ENCODE peak calls at places on chromosomes 6 and 20, in eight cellular contexts. A, B, O, J, K, R, W and X are unnamed samples.

GRCh38 chr6:124887872-124888580 is 74.2 kb upstream of the RNF217 start:
- DNase-seq in J (no peak), B (no peak), O (no peak), W (no peak), R (no peak), K (no peak), A (no peak), X (no peak)

GRCh38 chr6:118735320-118735719 is 83.9 kb upstream of the CEP85L start:
- DNase-seq in J (no peak), O (no peak), R (peak; percentile 28), W (peak; percentile 69), A (no peak), B (no peak), K (no peak), X (no peak)

GRCh38 chr20:51511861-51512619 is 30.5 kb downstream of the NFATC2 start:
- DNase-seq in K (no peak), B (no peak), R (no peak), W (no peak), J (no peak), A (no peak), O (no peak), X (no peak)

GRCh38 chr6:167565884-167566491 is 241.1 kb downstream of the TTLL2 start:
- DNase-seq in R (no peak), O (no peak), J (no peak), A (no peak), W (peak; percentile 79), K (no peak), B (no peak), X (no peak)

GRCh38 chr20:37711987-37712961 is 18.4 kb downstream of the CTNNBL1 start:
- DNase-seq in K (no peak), A (no peak), O (no peak), J (peak; percentile 40), W (peak; percentile 21), R (no peak), B (no peak), X (peak; percentile 17)

GRCh38 chr6:159826968-159827647 is 27.0 kb downstream of the PNLDC1 start:
- DNase-seq in B (no peak), J (no peak), W (no peak), K (no peak), O (peak; percentile 52), A (no peak), R (no peak), X (no peak)

GRCh38 chr20:25361287-25361683 is 29.4 kb downstream of the ABHD12 start:
- DNase-seq in W (no peak), O (no peak), A (no peak), R (no peak), J (no peak), B (no peak), K (no peak), X (no peak)

GRCh38 chr20:48703107-48703506 is 124.7 kb downstream of the PREX1 start:
- DNase-seq in O (peak; percentile 77), W (no peak), B (no peak), A (no peak), R (no peak), J (peak; percentile 34), K (peak; percentile 35), X (no peak)